ENCODE peak calls at places on chromosome 22, in seven cellular contexts. H is spleen, V is HepG2, F is transverse colon, N is endothelial cell of umbilical vein, L is K562, Y is sigmoid colon. O is an unnamed sample. For H3K4me1, the result is how much of the 10 kb centered on the place peaks cover.

GRCh38 chr22:23121026-23121823 is 20.6 kb downstream of the RSPH14 start:
- DNase-seq in H (no peak), V (no peak), F (no peak), N (no peak), L (peak), Y (no peak), O (no peak)

GRCh38 chr22:39662677-39663034 is 92.1 kb downstream of the CACNA1I start:
- DNase-seq in H (no peak), V (no peak), F (no peak), N (no peak), L (no peak), Y (no peak), O (no peak)

GRCh38 chr22:45472426-45472825 is 30.3 kb upstream of the FBLN1 start:
- DNase-seq in H (no peak), V (no peak), F (no peak), N (no peak), L (no peak), Y (no peak), O (no peak)

GRCh38 chr22:45550416-45550815 is 47.7 kb downstream of the FBLN1 start:
- DNase-seq in H (no peak), V (no peak), F (no peak), N (no peak), L (no peak), Y (no peak), O (no peak)

GRCh38 chr22:48423481-48423901 is 1404.2 kb downstream of the BRD1 start:
- DNase-seq in H (no peak), V (no peak), F (no peak), N (no peak), L (no peak), Y (no peak), O (no peak)

GRCh38 chr22:48574776-48575566 is 1252.7 kb downstream of the BRD1 start:
- DNase-seq in H (no peak), V (peak), F (peak), N (no peak), L (no peak), Y (no peak), O (peak)

GRCh38 chr22:37664249-37665101 is 6.0 kb downstream of the PDXP start:
- DNase-seq in H (no peak), V (peak), F (peak), N (no peak), L (peak), Y (no peak), O (no peak)

GRCh38 chr22:49356428-49356827 is 471.2 kb downstream of the BRD1 start:
- DNase-seq in H (no peak), V (no peak), F (no peak), N (no peak), L (no peak), Y (no peak), O (no peak)

GRCh38 chr22:20586403-20586745 is 79.0 kb downstream of the MED15 start:
- DNase-seq in H (peak), V (no peak), F (no peak), N (no peak), L (no peak), Y (no peak), O (no peak)

GRCh38 chr22:23763579-23764331 is 965 bp downstream of the C22orf15 start:
- DNase-seq in H (peak), V (no peak), F (no peak), N (no peak), L (peak), Y (no peak), O (peak)

GRCh38 chr22:40273319-40273718 is 73.0 kb upstream of the ADSL start:
- DNase-seq in H (no peak), V (no peak), F (no peak), N (peak), L (no peak), Y (no peak), O (no peak)

GRCh38 chr22:17811119-17811518 is 36.9 kb upstream of the BID start:
- DNase-seq in H (no peak), V (no peak), F (no peak), N (no peak), L (no peak), Y (no peak), O (no peak)

GRCh38 chr22:37065149-37065548 is 13.6 kb downstream of the KCTD17 start:
- DNase-seq in H (no peak), V (no peak), F (no peak), N (no peak), L (no peak), Y (no peak), O (no peak)

GRCh38 chr22:45226681-45227186 is 14.0 kb downstream of the KIAA0930 start:
- DNase-seq in H (no peak), V (no peak), F (no peak), N (no peak), L (no peak), Y (no peak), O (peak)

DNA sequence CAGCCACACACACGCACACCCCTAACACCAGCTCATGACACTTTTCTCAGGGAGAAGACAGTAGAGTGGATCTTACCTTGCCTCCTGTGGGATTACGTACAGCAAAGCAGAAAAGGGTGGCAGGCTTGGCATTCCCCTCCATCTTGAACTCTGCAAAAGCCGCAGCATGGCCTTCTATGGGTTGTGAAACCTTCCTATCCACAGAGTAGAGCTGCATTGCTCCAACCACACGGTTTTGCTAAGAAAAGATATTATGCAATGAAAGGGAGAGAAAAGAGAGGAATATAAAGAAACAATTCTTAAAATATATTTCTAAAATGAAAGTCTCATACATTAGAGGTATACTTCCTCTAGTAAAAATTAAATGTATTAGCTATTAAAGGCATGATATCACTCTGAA is 48.8 kb downstream of the CLTCL1 start:
- DNase-seq in H (no peak), V (no peak), F (no peak), N (no peak), L (no peak), Y (no peak), O (no peak)
- TF ChIP-seq POLR2A in H (no peak), V (no peak), F (no peak), N (no peak), L (no peak), Y (no peak), O (no peak)

GRCh38 chr22:42615092-42615859 is 593 bp upstream of the POLDIP3 start:
- DNase-seq in H (peak), V (peak), F (peak), N (peak), L (peak), Y (peak), O (no peak)

GRCh38 chr22:42617155-42617983 is 2.7 kb upstream of the POLDIP3 start:
- DNase-seq in H (no peak), V (no peak), F (no peak), N (no peak), L (no peak), Y (no peak), O (no peak)

GRCh38 chr22:42612336-42612735 is 2.3 kb downstream of the POLDIP3 start:
- DNase-seq in H (no peak), V (no peak), F (no peak), N (no peak), L (no peak), Y (no peak), O (no peak)

GRCh38 chr22:42613869-42614268 is 814 bp downstream of the POLDIP3 start:
- DNase-seq in H (no peak), V (no peak), F (no peak), N (no peak), L (no peak), Y (no peak), O (no peak)

GRCh38 chr22:42614312-42615091 is at the start of gene POLDIP3:
- DNase-seq in H (peak), V (peak), F (peak), N (peak), L (peak), Y (peak), O (peak)
- TF ChIP-seq POLR2AphosphoS5 in H (peak), V (peak), F (no peak), N (peak), L (no peak), Y (no peak), O (no peak)

GRCh38 chr22:25564320-25564978 is at the start of gene GRK3:
- DNase-seq in H (peak), V (no peak), F (peak), N (peak), L (peak), Y (peak), O (peak)
- H3K4me1 ChIP-seq in H (half or more), V (half or more), F (under half), N (under half), L (under half), Y (under half), O (under half)

GRCh38 chr22:41684194-41684593 is 4.5 kb downstream of the SNU13 start:
- DNase-seq in H (no peak), V (no peak), F (no peak), N (no peak), L (no peak), Y (no peak), O (no peak)

GRCh38 chr22:41681616-41682015 is 7.1 kb downstream of the SNU13 start:
- DNase-seq in H (peak), V (no peak), F (no peak), N (peak), L (no peak), Y (peak), O (no peak)

GRCh38 chr22:41683052-41683451 is 5.6 kb downstream of the SNU13 start:
- DNase-seq in H (peak), V (no peak), F (no peak), N (no peak), L (no peak), Y (peak), O (no peak)

GRCh38 chr22:41683616-41684015 is 5.1 kb downstream of the SNU13 start:
- DNase-seq in H (no peak), V (no peak), F (no peak), N (no peak), L (no peak), Y (no peak), O (no peak)

DNA sequence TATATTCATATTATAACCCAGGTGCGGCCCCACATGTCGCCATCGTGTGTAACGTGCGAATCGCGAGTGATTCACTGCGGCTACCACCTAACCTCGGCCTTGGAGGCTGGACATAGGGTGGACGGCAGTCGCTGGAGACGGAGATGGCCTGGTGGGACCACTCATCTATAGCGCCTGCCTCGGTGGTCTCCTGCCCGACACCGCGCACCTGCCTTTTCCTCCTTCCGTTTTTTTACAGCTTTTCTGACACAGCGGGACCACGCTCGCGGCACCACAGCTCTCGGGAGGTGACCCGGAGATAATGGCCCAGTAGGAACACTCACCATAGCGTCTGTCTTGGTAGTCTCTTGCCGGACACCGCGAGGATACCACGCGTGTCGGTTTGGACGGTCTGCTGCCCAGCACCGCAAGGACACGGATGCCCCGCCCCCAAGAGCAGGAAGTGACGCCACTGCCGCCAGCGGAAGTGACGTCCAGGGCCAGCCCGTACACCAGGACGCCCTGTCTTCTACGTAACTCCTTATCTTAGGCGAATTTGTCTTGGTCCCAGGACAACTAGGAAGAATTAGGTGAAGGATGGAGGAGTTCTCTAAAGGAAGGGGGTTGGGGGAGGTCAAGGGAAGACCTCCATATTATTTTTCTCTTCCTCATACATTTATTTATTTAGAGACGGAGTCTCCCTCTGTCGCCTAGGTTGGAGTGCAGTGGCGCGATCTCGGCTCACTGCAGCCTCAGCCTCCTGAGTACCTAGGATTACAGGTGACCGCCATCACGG is 6.4 kb downstream of the SNU13 start:
- DNase-seq in H (peak), V (peak), F (peak), N (peak), L (peak), Y (peak), O (peak)
- TF ChIP-seq POLR2A in H (no peak), V (peak), F (peak), N (peak), L (peak), Y (peak), O (peak)

GRCh38 chr22:30717952-30718351 is 23.3 kb downstream of the OSBP2 start:
- DNase-seq in H (no peak), V (no peak), F (no peak), N (no peak), L (no peak), Y (no peak), O (no peak)

GRCh38 chr22:30718491-30718890 is 23.8 kb downstream of the OSBP2 start:
- DNase-seq in H (no peak), V (no peak), F (no peak), N (no peak), L (no peak), Y (no peak), O (no peak)

GRCh38 chr22:30720263-30720837 is 25.7 kb downstream of the OSBP2 start:
- DNase-seq in H (no peak), V (no peak), F (no peak), N (peak), L (no peak), Y (no peak), O (no peak)

GRCh38 chr22:30718938-30719337 is 24.3 kb downstream of the OSBP2 start:
- DNase-seq in H (no peak), V (no peak), F (no peak), N (no peak), L (no peak), Y (no peak), O (no peak)

GRCh38 chr22:30717331-30717921 is 22.8 kb downstream of the OSBP2 start:
- DNase-seq in H (no peak), V (peak), F (no peak), N (peak), L (no peak), Y (no peak), O (no peak)
- TF ChIP-seq POLR2AphosphoS5 in H (no peak), V (no peak), F (no peak), N (no peak), L (no peak), Y (no peak), O (no peak)

GRCh38 chr22:42883121-42883520 is 26.0 kb upstream of the ARFGAP3 start:
- DNase-seq in H (no peak), V (no peak), F (peak), N (no peak), L (no peak), Y (no peak), O (no peak)

GRCh38 chr22:42887114-42887513 is 30.0 kb upstream of the ARFGAP3 start:
- DNase-seq in H (no peak), V (no peak), F (no peak), N (no peak), L (no peak), Y (no peak), O (no peak)

GRCh38 chr22:42884616-42885375 is 27.7 kb upstream of the ARFGAP3 start:
- DNase-seq in H (no peak), V (no peak), F (no peak), N (no peak), L (no peak), Y (no peak), O (no peak)

GRCh38 chr22:42883970-42884369 is 26.9 kb upstream of the ARFGAP3 start:
- DNase-seq in H (no peak), V (no peak), F (no peak), N (no peak), L (no peak), Y (no peak), O (no peak)

GRCh38 chr22:42885446-42885845 is 28.4 kb upstream of the ARFGAP3 start:
- DNase-seq in H (no peak), V (no peak), F (no peak), N (no peak), L (no peak), Y (no peak), O (no peak)
- H3K4me1 ChIP-seq in H (under half), V (under half), F (under half), N (under half), L (under half), Y (under half), O (under half)

DNA sequence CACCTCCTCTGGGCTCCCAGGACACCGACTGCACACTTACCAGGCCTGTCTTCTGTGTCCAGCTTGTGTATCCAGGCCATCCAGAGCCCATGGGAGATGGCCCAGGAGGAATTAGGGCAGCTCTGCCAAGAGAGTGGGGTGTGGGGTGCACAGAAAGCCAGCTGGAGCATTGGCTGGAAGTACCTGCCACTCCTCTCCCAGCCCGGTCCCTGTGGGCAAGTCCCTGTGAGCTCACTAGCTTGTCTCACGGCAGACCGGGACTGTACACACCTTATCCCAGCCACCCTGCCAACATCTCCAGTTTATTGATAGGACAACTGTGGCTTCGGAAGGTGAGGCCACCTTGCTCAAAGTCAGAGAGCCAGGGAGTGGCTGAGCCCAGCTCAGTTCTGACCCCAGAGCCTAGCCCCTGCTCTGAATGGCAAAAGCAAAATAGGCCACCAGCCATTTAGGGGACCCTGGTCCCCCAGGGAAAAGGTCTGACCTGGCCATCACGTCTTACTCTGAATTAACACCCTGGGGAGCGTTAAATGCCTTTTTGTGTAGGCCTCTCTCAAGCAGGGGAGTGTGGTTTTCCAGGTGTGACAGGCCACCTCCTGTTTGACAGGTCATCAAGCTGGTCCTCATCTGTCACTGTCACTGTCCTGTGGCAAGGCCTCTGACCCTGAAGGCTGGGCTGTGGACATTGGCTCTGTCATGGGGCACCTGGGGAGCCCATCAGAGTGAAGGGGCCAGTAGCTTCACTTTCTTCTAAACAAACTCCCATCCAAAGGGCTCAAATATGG is 15.1 kb downstream of the UQCR10 start:
- DNase-seq in H (no peak), V (peak), F (peak), N (no peak), L (no peak), Y (no peak), O (no peak)
- TF ChIP-seq POLR2A in H (no peak), V (no peak), F (no peak), N (no peak), L (no peak), Y (no peak), O (no peak)

GRCh38 chr22:35835998-35836691 is 118.5 kb downstream of the APOL5 start:
- DNase-seq in H (no peak), V (peak), F (peak), N (peak), L (no peak), Y (peak), O (no peak)
- TF ChIP-seq POLR2AphosphoS5 in H (no peak), V (no peak), F (peak), N (peak), L (no peak), Y (peak), O (no peak)

GRCh38 chr22:27783436-27784098 is 18.0 kb downstream of the MN1 start:
- DNase-seq in H (no peak), V (no peak), F (no peak), N (no peak), L (no peak), Y (no peak), O (no peak)
- H3K4me1 ChIP-seq in H (under half), V (under half), F (under half), N (under half), L (under half), Y (under half), O (under half)

GRCh38 chr22:46591890-46592289 is 28.3 kb upstream of the GRAMD4 start:
- DNase-seq in H (peak), V (no peak), F (no peak), N (no peak), L (no peak), Y (no peak), O (no peak)

GRCh38 chr22:46589141-46589748 is 30.9 kb upstream of the GRAMD4 start:
- DNase-seq in H (no peak), V (no peak), F (no peak), N (no peak), L (peak), Y (no peak), O (peak)

GRCh38 chr22:46588279-46589140 is 31.7 kb upstream of the GRAMD4 start:
- DNase-seq in H (peak), V (no peak), F (no peak), N (no peak), L (no peak), Y (no peak), O (peak)

GRCh38 chr22:46589871-46590271 is 30.3 kb upstream of the GRAMD4 start:
- DNase-seq in H (no peak), V (no peak), F (no peak), N (no peak), L (no peak), Y (no peak), O (no peak)

GRCh38 chr22:46590334-46590733 is 29.9 kb upstream of the GRAMD4 start:
- DNase-seq in H (peak), V (no peak), F (no peak), N (no peak), L (no peak), Y (no peak), O (peak)
- TF ChIP-seq POLR2A in H (no peak), V (no peak), F (no peak), N (no peak), L (no peak), Y (no peak), O (no peak)

O was measured in upper lobe of left lung.